ENCODE peak calls at places on chromosomes 2 and 18, in four cellular contexts. U is SK-N-SH, D is GM12878, E is K562. Z is an unnamed sample.

GRCh38 chr18:12121175-12122095 is 27.8 kb downstream of the ANKRD62 start:
- DNase-seq in U (no peak), D (no peak), E (peak; percentile 25), Z (peak; percentile 52)

GRCh38 chr2:74806355-74806839 is 27.5 kb upstream of the HK2 start:
- DNase-seq in U (no peak), D (no peak), E (no peak), Z (no peak)

GRCh38 chr2:232293191-232293590 is 85.4 kb upstream of the ALPP start:
- DNase-seq in U (no peak), D (no peak), E (no peak), Z (no peak)

GRCh38 chr2:8680931-8681760 is 710 bp upstream of the ID2 start:
- DNase-seq in U (peak; percentile 61), D (peak; percentile 61), E (peak; percentile 57), Z (peak; percentile 87)

GRCh38 chr2:27378096-27378808 is 2.3 kb downstream of the ZNF513 start:
- DNase-seq in U (peak; percentile 55), D (no peak), E (no peak), Z (no peak)

GRCh38 chr18:7325126-7325430 is 94.2 kb downstream of the LRRC30 start:
- DNase-seq in U (no peak), D (no peak), E (no peak), Z (no peak)

GRCh38 chr18:69954719-69955118 is 7.0 kb upstream of the CD226 start:
- DNase-seq in U (no peak), D (no peak), E (no peak), Z (no peak)

GRCh38 chr2:45074713-45075112 is 65.5 kb upstream of the SIX2 start:
- DNase-seq in U (no peak), D (no peak), E (no peak), Z (no peak)

GRCh38 chr18:10376735-10377134 is 77.7 kb upstream of the APCDD1 start:
- DNase-seq in U (no peak), D (no peak), E (no peak), Z (no peak)

GRCh38 chr2:118843492-118844132 is 3.8 kb downstream of the EN1 start:
- DNase-seq in U (no peak), D (no peak), E (no peak), Z (no peak)

GRCh38 chr2:188291142-188291616 is 495 bp upstream of the GULP1 start:
- DNase-seq in U (peak; percentile 74), D (no peak), E (no peak), Z (no peak)

GRCh38 chr2:41409328-41409727 is 638.5 kb upstream of the PKDCC start:
- DNase-seq in U (no peak), D (no peak), E (no peak), Z (no peak)

GRCh38 chr2:191150451-191151314 is at the start of gene STAT4:
- DNase-seq in U (peak; percentile 40), D (peak; percentile 45), E (no peak), Z (peak; percentile 59)

GRCh38 chr18:54444309-54444914 is 86.7 kb downstream of the C18orf54 start:
- DNase-seq in U (peak; percentile 39), D (no peak), E (peak; percentile 31), Z (peak; percentile 80)

GRCh38 chr2:213175673-213176247 is 24.3 kb upstream of the IKZF2 start:
- DNase-seq in U (no peak), D (no peak), E (no peak), Z (no peak)

GRCh38 chr2:73163522-73164367 is 38.6 kb upstream of the NOTO start:
- DNase-seq in U (peak; percentile 88), D (no peak), E (peak; percentile 85), Z (peak; percentile 86)

GRCh38 chr2:38076710-38077430 is 919 bp upstream of the CYP1B1 start:
- DNase-seq in U (peak; percentile 98), D (no peak), E (no peak), Z (peak; percentile 75)

GRCh38 chr2:105732096-105732495 is 12.6 kb upstream of the NCK2 start:
- DNase-seq in U (no peak), D (no peak), E (no peak), Z (no peak)

GRCh38 chr2:112646102-112646719 is 472 bp downstream of the SLC20A1 start:
- DNase-seq in U (peak; percentile 73), D (no peak), E (peak; percentile 45), Z (no peak)

GRCh38 chr18:60322591-60322990 is 50.0 kb downstream of the MC4R start:
- DNase-seq in U (no peak), D (no peak), E (no peak), Z (no peak)

GRCh38 chr2:113052767-113053166 is at the start of gene IL36B:
- DNase-seq in U (no peak), D (no peak), E (no peak), Z (no peak)

GRCh38 chr2:44134848-44135247 is 33.8 kb upstream of the PPM1B start:
- DNase-seq in U (no peak), D (no peak), E (no peak), Z (no peak)

GRCh38 chr18:45715212-45715780 is 8.7 kb upstream of the SLC14A1 start:
- DNase-seq in U (no peak), D (no peak), E (no peak), Z (no peak)

GRCh38 chr18:61921621-61922235 is 28.9 kb upstream of the RNF152 start:
- DNase-seq in U (no peak), D (no peak), E (no peak), Z (peak; percentile 12)

GRCh38 chr2:98464772-98465310 is 20.2 kb downstream of the INPP4A start:
- DNase-seq in U (no peak), D (peak; percentile 98), E (no peak), Z (no peak)

GRCh38 chr2:68722712-68723111 is 11.9 kb upstream of the ARHGAP25 start:
- DNase-seq in U (no peak), D (no peak), E (peak; percentile 34), Z (peak; percentile 32)

GRCh38 chr2:7845332-7845731 is 836.5 kb upstream of the ID2 start:
- DNase-seq in U (no peak), D (no peak), E (no peak), Z (no peak)

GRCh38 chr18:23137788-23138216 is 2.5 kb downstream of the CABLES1 start:
- DNase-seq in U (no peak), D (no peak), E (no peak), Z (no peak)

GRCh38 chr2:64695656-64696310 is 42.1 kb upstream of the SERTAD2 start:
- DNase-seq in U (no peak), D (no peak), E (no peak), Z (no peak)

GRCh38 chr2:48233005-48233404 is 296.9 kb upstream of the STON1 start:
- DNase-seq in U (no peak), D (no peak), E (no peak), Z (no peak)

GRCh38 chr2:188394931-188395330 is 103.3 kb downstream of the GULP1 start:
- DNase-seq in U (no peak), D (no peak), E (peak; percentile 3), Z (no peak)

GRCh38 chr2:122078451-122078850 is 323.0 kb downstream of the TSN start:
- DNase-seq in U (no peak), D (no peak), E (no peak), Z (no peak)

GRCh38 chr18:30903566-30903965 is 139.0 kb downstream of the DSC3 start:
- DNase-seq in U (no peak), D (no peak), E (no peak), Z (no peak)

GRCh38 chr2:222707689-222708273 is 36.3 kb downstream of the MOGAT1 start:
- DNase-seq in U (no peak), D (no peak), E (no peak), Z (no peak)

GRCh38 chr2:1854747-1855146 is 110.4 kb upstream of the PXDN start:
- DNase-seq in U (peak; percentile 95), D (no peak), E (peak; percentile 62), Z (peak; percentile 66)

GRCh38 chr2:108589786-108590185 is 55.5 kb downstream of the LIMS1 start:
- DNase-seq in U (no peak), D (no peak), E (no peak), Z (no peak)
- TF ChIP-seq USF1 in U (no peak), D (no peak), E (no peak), Z (no peak)

DNA sequence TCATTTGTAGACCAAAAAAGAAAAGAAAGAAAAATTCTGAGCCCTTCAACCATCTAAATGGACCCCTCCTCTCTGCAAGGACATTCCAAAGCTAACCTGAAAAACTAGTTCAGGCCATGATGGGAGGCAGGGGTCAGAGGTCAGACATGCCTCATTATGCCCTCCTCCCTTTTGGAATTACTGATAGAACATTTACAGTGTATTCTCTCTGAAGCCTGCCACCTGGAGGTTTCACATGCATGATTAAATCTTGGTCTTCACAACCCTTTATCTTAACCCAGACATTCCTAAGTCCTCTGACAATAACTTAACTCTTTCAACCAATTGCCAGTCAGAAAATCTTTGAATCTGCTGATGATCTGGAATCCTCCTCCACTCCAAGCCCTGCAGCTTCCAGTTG is 86.0 kb downstream of the SPP2 start:
- DNase-seq in U (no peak), D (no peak), E (no peak), Z (no peak)
- TF ChIP-seq USF1 in U (no peak), D (no peak), E (no peak), Z (no peak)

DNA sequence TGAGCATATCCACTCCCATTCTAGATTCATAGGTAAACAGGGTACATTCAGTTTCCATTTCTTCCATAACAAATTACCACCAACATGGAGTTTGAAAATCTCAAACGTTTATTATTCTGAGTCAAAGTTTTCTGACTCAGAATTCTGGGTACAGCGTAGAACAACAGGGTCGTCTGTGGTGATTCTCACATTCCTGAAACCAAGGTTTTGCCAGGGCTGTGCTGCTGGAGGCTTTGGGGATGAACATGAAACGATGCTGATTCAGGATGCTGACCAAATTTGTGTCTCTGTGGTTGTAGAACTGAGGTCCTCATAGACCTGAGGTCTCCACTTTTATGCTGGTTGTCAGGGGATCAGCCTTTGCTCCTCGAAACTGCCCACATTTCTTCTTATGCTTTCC is 255.7 kb downstream of the DSEL start:
- DNase-seq in U (no peak), D (no peak), E (no peak), Z (no peak)
- TF ChIP-seq USF1 in U (no peak), D (no peak), E (no peak), Z (no peak)

DNA sequence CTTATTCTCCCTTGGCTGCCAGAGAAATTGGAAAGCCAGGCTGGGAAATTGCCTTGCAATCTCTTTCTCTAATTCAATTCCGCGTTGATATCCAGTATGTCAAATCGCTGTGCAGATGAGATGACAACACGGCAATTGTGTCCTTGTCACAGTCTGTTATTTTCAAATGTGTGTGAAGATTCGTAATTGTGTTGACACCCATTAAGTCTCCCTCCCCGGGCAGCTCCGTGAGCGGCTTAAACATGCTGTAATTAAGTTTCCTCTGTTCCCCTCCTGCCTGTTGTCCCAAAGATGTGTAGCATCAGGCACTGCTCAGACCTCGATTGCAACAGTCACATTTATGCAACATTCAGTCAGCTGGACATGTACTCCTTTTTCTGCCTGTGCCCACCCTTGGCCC is 209.5 kb downstream of the LPIN1 start:
- DNase-seq in U (peak; percentile 48), D (no peak), E (no peak), Z (no peak)
- TF ChIP-seq USF1 in U (no peak), D (no peak), E (no peak), Z (no peak)

GRCh38 chr18:2410688-2411087 is 160.6 kb downstream of the METTL4 start:
- DNase-seq in U (no peak), D (no peak), E (no peak), Z (no peak)
- TF ChIP-seq USF1 in U (no peak), D (no peak), E (no peak), Z (no peak)

GRCh38 chr2:202436631-202437030 is 60.5 kb downstream of the BMPR2 start:
- DNase-seq in U (no peak), D (no peak), E (no peak), Z (no peak)
- TF ChIP-seq USF1 in U (no peak), D (no peak), E (no peak), Z (no peak)

GRCh38 chr2:37005118-37005868 is 39.0 kb upstream of the STRN start:
- DNase-seq in U (peak; percentile 36), D (peak; percentile 64), E (peak; percentile 12), Z (no peak)
- TF ChIP-seq USF1 in U (no peak), D (no peak), E (no peak), Z (no peak)

Z was measured in WTC11.